ENCODE peak calls at places on chromosomes 2 and 18, in nine cellular contexts. N, C, Z, A, X, J, V, R and W are unnamed samples.

GRCh38 chr2:143263045-143263625 is 133.9 kb downstream of the ARHGAP15 start:
- DNase-seq in N (no peak), C (no peak), Z (no peak), A (no peak), X (no peak), J (no peak), V (no peak), R (peak; percentile 26), W (no peak)

GRCh38 chr2:219362524-219363164 is 25.1 kb downstream of the DNPEP start:
- DNase-seq in N (peak; percentile 95), C (no peak), Z (no peak), A (peak; percentile 1), X (no peak), J (peak; percentile 98), V (peak; percentile 69), R (peak; percentile 37), W (no peak)

GRCh38 chr2:231125272-231125671 is 430 bp upstream of the HTR2B start:
- DNase-seq in N (no peak), C (no peak), Z (no peak), A (no peak), X (no peak), J (no peak), V (no peak), R (no peak), W (no peak)

GRCh38 chr18:25953111-25953510 is 137.3 kb downstream of the SS18 start:
- DNase-seq in N (no peak), C (no peak), Z (no peak), A (no peak), X (no peak), J (no peak), V (no peak), R (no peak), W (no peak)

GRCh38 chr2:59458862-59459261 is 1094.6 kb downstream of the BCL11A start:
- DNase-seq in N (no peak), C (no peak), Z (no peak), A (no peak), X (peak; percentile 54), J (no peak), V (no peak), R (no peak), W (no peak)

GRCh38 chr18:60413944-60414547 is 41.5 kb upstream of the MC4R start:
- DNase-seq in N (no peak), C (no peak), Z (no peak), A (no peak), X (peak; percentile 11), J (peak; percentile 12), V (no peak), R (peak; percentile 14), W (no peak)

GRCh38 chr2:171706152-171706803 is 19.0 kb downstream of the DYNC1I2 start:
- DNase-seq in N (peak; percentile 42), C (no peak), Z (no peak), A (no peak), X (peak; percentile 21), J (peak; percentile 55), V (no peak), R (no peak), W (no peak)

GRCh38 chr2:96918754-96919550 is 49.1 kb upstream of the SEMA4C start:
- DNase-seq in N (no peak), C (no peak), Z (no peak), A (no peak), X (no peak), J (no peak), V (no peak), R (no peak), W (no peak)

GRCh38 chr2:102286041-102286440 is 25.3 kb upstream of the IL1RL1 start:
- DNase-seq in N (no peak), C (no peak), Z (no peak), A (no peak), X (no peak), J (no peak), V (no peak), R (no peak), W (no peak)

GRCh38 chr2:228847684-228848083 is 423.4 kb downstream of the PID1 start:
- DNase-seq in N (peak; percentile 32), C (no peak), Z (no peak), A (no peak), X (no peak), J (peak; percentile 69), V (no peak), R (no peak), W (no peak)

GRCh38 chr2:150296795-150297546 is 190.5 kb downstream of the RND3 start:
- DNase-seq in N (peak; percentile 65), C (no peak), Z (no peak), A (peak; percentile 32), X (no peak), J (peak; percentile 56), V (no peak), R (no peak), W (no peak)

GRCh38 chr2:111117666-111118454 is 2.9 kb upstream of the BCL2L11 start:
- DNase-seq in N (peak; percentile 59), C (peak; percentile 13), Z (no peak), A (no peak), X (no peak), J (peak; percentile 61), V (peak; percentile 41), R (peak; percentile 44), W (peak; percentile 67)

GRCh38 chr18:62954341-62954740 is 239.0 kb downstream of the PHLPP1 start:
- DNase-seq in N (no peak), C (no peak), Z (no peak), A (no peak), X (peak; percentile 82), J (peak; percentile 23), V (no peak), R (no peak), W (no peak)

GRCh38 chr2:147790580-147790979 is 54.2 kb upstream of the ACVR2A start:
- DNase-seq in N (no peak), C (no peak), Z (no peak), A (no peak), X (peak; percentile 14), J (no peak), V (no peak), R (no peak), W (no peak)

GRCh38 chr2:13193075-13193474 is 476.3 kb downstream of the TRIB2 start:
- DNase-seq in N (peak; percentile 12), C (no peak), Z (no peak), A (no peak), X (peak; percentile 13), J (no peak), V (peak; percentile 26), R (no peak), W (no peak)

GRCh38 chr2:19711470-19712372 is 190.1 kb downstream of the TTC32 start:
- DNase-seq in N (peak; percentile 97), C (no peak), Z (no peak), A (peak; percentile 94), X (peak; percentile 79), J (peak; percentile 98), V (no peak), R (no peak), W (peak; percentile 75)

GRCh38 chr2:6353669-6354068 is 512.0 kb downstream of the CMPK2 start:
- DNase-seq in N (no peak), C (no peak), Z (no peak), A (no peak), X (no peak), J (no peak), V (no peak), R (no peak), W (no peak)

GRCh38 chr2:236871500-236872001 is 214.1 kb upstream of the COPS8 start:
- DNase-seq in N (peak; percentile 94), C (no peak), Z (no peak), A (peak; percentile 59), X (peak; percentile 52), J (peak; percentile 90), V (peak; percentile 53), R (no peak), W (peak; percentile 81)

GRCh38 chr2:3260959-3261358 is 116.7 kb downstream of the EIPR1 start:
- DNase-seq in N (no peak), C (no peak), Z (no peak), A (no peak), X (no peak), J (no peak), V (no peak), R (no peak), W (no peak)

GRCh38 chr18:28175047-28175929 is 1.6 kb downstream of the CDH2 start:
- DNase-seq in N (peak; percentile 58), C (no peak), Z (no peak), A (peak; percentile 76), X (no peak), J (peak; percentile 61), V (peak; percentile 62), R (no peak), W (no peak)

GRCh38 chr2:70190086-70190412 is 770 bp downstream of the C2orf42 start:
- DNase-seq in N (peak; percentile 67), C (no peak), Z (no peak), A (no peak), X (peak; percentile 73), J (no peak), V (no peak), R (no peak), W (no peak)

GRCh38 chr2:73112026-73112912 is 479 bp downstream of the RAB11FIP5 start:
- DNase-seq in N (peak; percentile 57), C (no peak), Z (no peak), A (no peak), X (peak; percentile 16), J (no peak), V (peak; percentile 44), R (peak; percentile 27), W (peak; percentile 83)

GRCh38 chr2:30691948-30692828 is 115.1 kb downstream of the CAPN13 start:
- DNase-seq in N (peak; percentile 23), C (no peak), Z (no peak), A (no peak), X (no peak), J (peak; percentile 26), V (peak; percentile 61), R (no peak), W (peak; percentile 55)

GRCh38 chr2:28282861-28283646 is 109.6 kb upstream of the FOSL2 start:
- DNase-seq in N (no peak), C (no peak), Z (no peak), A (no peak), X (peak; percentile 30), J (no peak), V (no peak), R (no peak), W (no peak)

GRCh38 chr18:9898792-9899549 is 13.2 kb downstream of the TXNDC2 start:
- DNase-seq in N (no peak), C (no peak), Z (no peak), A (peak; percentile 63), X (no peak), J (peak; percentile 38), V (no peak), R (peak; percentile 26), W (no peak)

GRCh38 chr2:146481629-146482028 is 1363.2 kb upstream of the ACVR2A start:
- DNase-seq in N (peak; percentile 21), C (no peak), Z (no peak), A (peak; percentile 81), X (no peak), J (peak; percentile 7), V (no peak), R (no peak), W (no peak)

GRCh38 chr18:8238507-8238906 is 370.7 kb upstream of the RAB12 start:
- DNase-seq in N (no peak), C (no peak), Z (no peak), A (no peak), X (no peak), J (no peak), V (no peak), R (no peak), W (no peak)

GRCh38 chr18:2916184-2916583 is 69.4 kb downstream of the EMILIN2 start:
- DNase-seq in N (no peak), C (no peak), Z (no peak), A (no peak), X (no peak), J (no peak), V (no peak), R (no peak), W (no peak)

GRCh38 chr2:38446418-38446817 is 69.3 kb upstream of the ATL2 start:
- DNase-seq in N (no peak), C (no peak), Z (no peak), A (no peak), X (no peak), J (no peak), V (no peak), R (no peak), W (no peak)

GRCh38 chr18:70559446-70559845 is 270.6 kb downstream of the SOCS6 start:
- DNase-seq in N (no peak), C (no peak), Z (no peak), A (no peak), X (no peak), J (no peak), V (no peak), R (no peak), W (no peak)

GRCh38 chr2:20595439-20596192 is 55.3 kb downstream of the HS1BP3 start:
- DNase-seq in N (peak; percentile 74), C (no peak), Z (peak; percentile 25), A (peak; percentile 61), X (no peak), J (no peak), V (peak; percentile 56), R (peak; percentile 45), W (peak; percentile 64)